ENCODE peak calls at places on chromosomes 11 and 22, in five cellular contexts. S is activated T-cell treated with anti-CD3 and anti-CD28 coated beads for 1 hour; J is CD4-positive, alpha-beta T cell; B is NCI-H1436; N is activated T-helper 1 cell treated with anti-CD3 and anti-CD28 coated beads, Interleukin-12 subunit alpha, Interleukin-12 subunit beta, Interleukin-2, Interleukin-4 antibody, amounts not matched to agents 30 ng/mL and 10 ng/mL and 1 ng/mL, durations not matched to agents 14 hours and 24 hours and 36 hours. W is an unnamed sample.

GRCh38 chr11:94513091-94513490 is 830 bp downstream of the C11orf97 start:
- DNase-seq in S (no peak), J (no peak), B (peak), N (no peak), W (no peak)

GRCh38 chr11:69752890-69753289 is 22.3 kb downstream of the FGF4 start:
- DNase-seq in S (no peak), J (no peak), B (no peak), N (no peak), W (no peak)

GRCh38 chr11:108568183-108568858 is 25.2 kb downstream of the EXPH5 start:
- DNase-seq in S (no peak), J (no peak), B (no peak), N (no peak), W (no peak)

GRCh38 chr11:78420255-78420764 is 2.7 kb upstream of the GAB2 start:
- DNase-seq in S (peak), J (peak), B (peak), N (peak), W (peak)

GRCh38 chr11:8612522-8612921 is 18.5 kb upstream of the STK33 start:
- DNase-seq in S (no peak), J (no peak), B (no peak), N (no peak), W (no peak)

GRCh38 chr11:27041141-27041869 is 690 bp downstream of the BBOX1 start:
- DNase-seq in S (no peak), J (no peak), B (no peak), N (no peak), W (no peak)

GRCh38 chr11:64233913-64234839 is at the start of gene VEGFB:
- DNase-seq in S (peak), J (peak), B (peak), N (peak), W (peak)

GRCh38 chr11:119839504-119840133 is 110.6 kb upstream of the NECTIN1 start:
- DNase-seq in S (no peak), J (no peak), B (no peak), N (no peak), W (no peak)

GRCh38 chr11:12680246-12680939 is 6.2 kb downstream of the TEAD1 start:
- DNase-seq in S (no peak), J (peak), B (peak), N (no peak), W (no peak)

GRCh38 chr22:44567846-44568493 is 69.9 kb upstream of the RTL6 start:
- DNase-seq in S (peak), J (peak), B (no peak), N (peak), W (peak)

GRCh38 chr11:27281740-27282139 is 81.3 kb downstream of the CCDC34 start:
- DNase-seq in S (no peak), J (no peak), B (no peak), N (no peak), W (no peak)

GRCh38 chr11:125448136-125448535 is 47.9 kb downstream of the FEZ1 start:
- DNase-seq in S (no peak), J (no peak), B (no peak), N (no peak), W (no peak)

GRCh38 chr11:111946499-111946898 is 9.4 kb downstream of the DIXDC1 start:
- DNase-seq in S (no peak), J (no peak), B (no peak), N (no peak), W (no peak)

GRCh38 chr22:45774016-45774670 is 102.5 kb downstream of the ATXN10 start:
- DNase-seq in S (no peak), J (no peak), B (no peak), N (no peak), W (no peak)

GRCh38 chr11:12581923-12582322 is 92.3 kb upstream of the TEAD1 start:
- DNase-seq in S (no peak), J (no peak), B (peak), N (no peak), W (no peak)

GRCh38 chr22:22682196-22682595 is 37.8 kb downstream of the GGTLC2 start:
- DNase-seq in S (no peak), J (no peak), B (no peak), N (no peak), W (no peak)

GRCh38 chr22:47204002-47204979 is 441.8 kb downstream of the TBC1D22A start:
- DNase-seq in S (no peak), J (no peak), B (no peak), N (no peak), W (peak)

GRCh38 chr22:29351042-29351441 is 35.5 kb upstream of the RASL10A start:
- DNase-seq in S (no peak), J (no peak), B (no peak), N (no peak), W (no peak)

GRCh38 chr11:108670381-108670930 is 5.6 kb downstream of the DDX10 start:
- DNase-seq in S (no peak), J (no peak), B (no peak), N (no peak), W (no peak)

GRCh38 chr11:58531865-58532341 is 24.0 kb upstream of the OR5B21 start:
- DNase-seq in S (no peak), J (no peak), B (no peak), N (no peak), W (no peak)

GRCh38 chr11:68933605-68934320 is 30.1 kb downstream of the IGHMBP2 start:
- DNase-seq in S (no peak), J (no peak), B (no peak), N (no peak), W (no peak)

GRCh38 chr11:80163441-80163840 is 722.6 kb upstream of the TENM4 start:
- DNase-seq in S (no peak), J (no peak), B (no peak), N (no peak), W (no peak)

GRCh38 chr11:77395460-77396175 is 78.3 kb downstream of the PAK1 start:
- DNase-seq in S (no peak), J (no peak), B (no peak), N (no peak), W (no peak)

GRCh38 chr11:134288486-134288885 is 12.3 kb downstream of the GLB1L3 start:
- DNase-seq in S (no peak), J (no peak), B (no peak), N (no peak), W (no peak)

GRCh38 chr11:125910450-125910849 is 6.1 kb downstream of the DDX25 start:
- DNase-seq in S (no peak), J (no peak), B (no peak), N (no peak), W (no peak)

GRCh38 chr11:6357222-6357621 is 33.1 kb upstream of the SMPD1 start:
- DNase-seq in S (no peak), J (no peak), B (no peak), N (no peak), W (peak)

GRCh38 chr22:42905702-42906183 is 48.7 kb upstream of the ARFGAP3 start:
- DNase-seq in S (no peak), J (no peak), B (no peak), N (no peak), W (no peak)

GRCh38 chr11:43992834-43993637 is 50.6 kb downstream of the C11orf96 start:
- DNase-seq in S (no peak), J (no peak), B (no peak), N (no peak), W (no peak)

GRCh38 chr11:102347526-102348331 is 715 bp downstream of the BIRC2 start:
- DNase-seq in S (no peak), J (no peak), B (no peak), N (no peak), W (no peak)

GRCh38 chr22:30591191-30591587 is 521 bp downstream of the PES1 start:
- DNase-seq in S (no peak), J (no peak), B (no peak), N (no peak), W (no peak)

GRCh38 chr11:22828373-22828772 is 1.2 kb downstream of the SVIP start:
- DNase-seq in S (no peak), J (no peak), B (no peak), N (no peak), W (no peak)

GRCh38 chr11:65014146-65014960 is at the start of gene ARL2:
- DNase-seq in S (peak), J (no peak), B (no peak), N (no peak), W (peak)

GRCh38 chr22:48299801-48300200 is 1527.9 kb downstream of the BRD1 start:
- DNase-seq in S (no peak), J (no peak), B (no peak), N (no peak), W (no peak)

W was measured in stimulated activated effector memory CD8-positive, alpha-beta T cell treated with anti-CD3 and anti-CD28 coated beads, Interleukin-12 subunit alpha, Interleukin-12 subunit beta, amount 100 ng/mL, for 72 hours.